ENCODE peak calls at places on chromosomes 13 and 19, in five cellular contexts. J is GM23338; U is cardiac muscle cell; V is brain microvascular endothelial cell; R is CD8-positive, alpha-beta memory T cell. Y is an unnamed sample.

GRCh38 chr19:55491546-55492360 is 3.5 kb downstream of the SSC5D start:
- DNase-seq in U (no peak), J (no peak), R (no peak), V (no peak), Y (no peak)

GRCh38 chr13:32682130-32682529 is 95.9 kb downstream of the PDS5B start:
- DNase-seq in V (no peak), U (no peak), J (no peak), R (no peak), Y (no peak)

GRCh38 chr13:111385182-111385857 is 64.9 kb downstream of the TEX29 start:
- DNase-seq in J (no peak), R (no peak), U (no peak), V (no peak), Y (no peak)

GRCh38 chr13:110683203-110683883 is 22.6 kb downstream of the CARS2 start:
- DNase-seq in U (peak; percentile 28), V (no peak), J (peak; percentile 45), R (no peak), Y (no peak)

GRCh38 chr13:106373989-106374572 is 161.4 kb downstream of the EFNB2 start:
- DNase-seq in V (no peak), J (no peak), U (peak; percentile 84), R (no peak), Y (no peak)

GRCh38 chr19:1098177-1099051 is 3.2 kb upstream of the POLR2E start:
- DNase-seq in V (no peak), J (no peak), R (no peak), U (peak; percentile 44), Y (no peak)

GRCh38 chr13:113321546-113321945 is 24.5 kb downstream of the LAMP1 start:
- DNase-seq in R (no peak), J (no peak), V (no peak), U (no peak), Y (no peak)

GRCh38 chr19:13281567-13282291 is 131.5 kb downstream of the IER2 start:
- DNase-seq in J (peak; percentile 18), U (no peak), R (no peak), V (no peak), Y (no peak)

GRCh38 chr13:63414247-63414646 is 1998.6 kb upstream of the PCDH20 start:
- DNase-seq in U (no peak), R (no peak), V (no peak), J (no peak), Y (no peak)

GRCh38 chr19:3062165-3063105 is at the start of gene TLE5:
- DNase-seq in V (no peak), U (peak; percentile 67), J (peak; percentile 61), R (peak; percentile 85), Y (no peak)

GRCh38 chr19:3061214-3062161 is 807 bp downstream of the TLE5 start:
- DNase-seq in J (no peak), U (peak; percentile 60), R (peak; percentile 89), V (no peak), Y (no peak)

GRCh38 chr19:3058821-3059314 is 3.4 kb downstream of the TLE5 start:
- DNase-seq in R (no peak), U (no peak), V (no peak), J (no peak), Y (no peak)

GRCh38 chr19:3059653-3060052 is 2.6 kb downstream of the TLE5 start:
- DNase-seq in V (no peak), U (no peak), J (no peak), R (no peak), Y (no peak)

GRCh38 chr19:3060852-3061182 is 1.5 kb downstream of the TLE5 start:
- DNase-seq in J (no peak), R (no peak), U (no peak), V (no peak), Y (no peak)
- H3K4me3 ChIP-seq in J (peak overlapping the region; percentile 72), R (peak overlapping the region; percentile 97), U (peak overlapping the region; percentile 61), V (peak overlapping the region; percentile 77), Y (peak overlapping the region; percentile 62)

GRCh38 chr13:90222758-90223157 is 1124.7 kb upstream of the MIR17HG start:
- DNase-seq in U (no peak), R (no peak), V (no peak), J (no peak), Y (no peak)
- H3K27me3 ChIP-seq in U (no peaks in the 10 kb centered on the region), R (no peaks in the 10 kb centered on the region), V (no peaks in the 10 kb centered on the region), J (no peaks in the 10 kb centered on the region), Y (no peaks in the 10 kb centered on the region)

GRCh38 chr19:4597278-4597974 is 37.9 kb upstream of the SEMA6B start:
- DNase-seq in U (no peak), V (no peak), J (no peak), R (no peak), Y (no peak)

GRCh38 chr19:4600082-4600481 is 39.2 kb upstream of the TNFAIP8L1 start:
- DNase-seq in U (no peak), J (no peak), R (no peak), V (no peak), Y (no peak)

GRCh38 chr19:4597975-4598671 is 38.6 kb upstream of the SEMA6B start:
- DNase-seq in V (peak; percentile 19), U (peak; percentile 53), R (no peak), J (peak; percentile 87), Y (no peak)

GRCh38 chr19:4600893-4601292 is 38.4 kb upstream of the TNFAIP8L1 start:
- DNase-seq in U (no peak), V (no peak), R (no peak), J (no peak), Y (no peak)

DNA sequence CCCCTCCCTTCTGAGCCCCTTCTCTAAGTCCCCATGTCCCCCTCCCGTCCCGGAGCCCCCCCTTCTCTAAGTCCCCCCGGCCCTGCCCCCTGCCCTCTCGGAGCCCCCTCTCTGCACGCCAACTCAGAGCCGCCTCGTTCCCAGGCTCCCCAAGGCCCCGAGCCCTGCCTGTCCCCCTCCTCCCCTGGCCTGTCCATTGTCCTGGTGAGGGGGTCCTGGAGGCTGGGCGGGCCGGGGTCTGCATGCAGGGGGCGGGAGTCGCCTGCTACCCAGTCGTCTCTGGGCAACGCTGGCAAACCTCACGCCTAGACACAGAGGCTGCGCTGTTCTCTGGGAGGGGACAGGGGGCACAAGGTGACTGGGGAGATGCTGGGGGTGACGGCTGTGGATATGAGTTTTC is 39.2 kb upstream of the SEMA6B start:
- DNase-seq in J (peak; percentile 44), V (no peak), R (no peak), U (no peak), Y (no peak)
- H3K4me3 ChIP-seq in J (peak overlapping the region; percentile 70), V (no peak overlapping the region), R (no peak overlapping the region), U (peak overlapping the region; percentile 10), Y (peak overlapping the region; percentile 27)

DNA sequence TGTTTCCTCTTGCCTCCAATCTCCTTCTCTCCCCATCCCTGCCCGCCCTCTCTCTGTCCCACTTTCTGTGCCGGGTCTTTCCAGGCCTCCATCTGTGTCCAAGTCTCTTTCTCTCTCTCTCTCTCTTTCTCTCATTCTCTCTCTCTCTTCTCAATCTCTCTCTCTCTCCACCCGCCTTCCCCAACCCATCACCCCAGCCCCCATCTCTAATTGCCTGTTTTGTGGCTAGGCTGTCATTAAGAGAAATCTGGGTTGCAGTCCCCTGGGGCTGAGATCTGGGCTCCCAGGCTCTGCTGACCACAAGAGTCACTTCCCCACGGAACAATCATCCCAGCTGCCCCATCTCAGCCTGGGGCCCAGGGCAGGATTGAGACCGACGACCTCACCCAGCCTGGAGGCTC is 2.5 kb downstream of the COL5A3 start:
- DNase-seq in V (peak; percentile 51), R (no peak), U (peak; percentile 61), J (no peak), Y (no peak)
- H3K27me3 ChIP-seq in V (peaks cover 9% of the 10 kb centered on the region), R (peaks cover 19% of the 10 kb centered on the region), U (peaks cover 49% of the 10 kb centered on the region), J (peaks cover 24% of the 10 kb centered on the region), Y (peaks cover 7% of the 10 kb centered on the region)

GRCh38 chr13:93776936-93777335 is 550.3 kb downstream of the GPC6 start:
- DNase-seq in V (peak; percentile 30), U (peak; percentile 66), R (no peak), J (peak; percentile 26), Y (no peak)

GRCh38 chr13:93777504-93777903 is 550.9 kb downstream of the GPC6 start:
- DNase-seq in U (no peak), J (no peak), R (no peak), V (no peak), Y (no peak)

GRCh38 chr13:93775507-93776108 is 549.0 kb downstream of the GPC6 start:
- DNase-seq in U (peak; percentile 67), R (no peak), V (peak; percentile 50), J (no peak), Y (no peak)

GRCh38 chr13:93771782-93772181 is 545.2 kb downstream of the GPC6 start:
- DNase-seq in U (peak; percentile 60), V (peak; percentile 28), J (no peak), R (no peak), Y (no peak)

GRCh38 chr13:93775027-93775426 is 548.4 kb downstream of the GPC6 start:
- DNase-seq in U (no peak), V (no peak), R (no peak), J (no peak), Y (no peak)
- H3K4me3 ChIP-seq in U (no peak overlapping the region), V (no peak overlapping the region), R (no peak overlapping the region), J (no peak overlapping the region), Y (no peak overlapping the region)

GRCh38 chr13:29737061-29737460 is 113.4 kb downstream of the UBL3 start:
- DNase-seq in J (no peak), R (no peak), U (no peak), V (no peak), Y (no peak)
- H3K27me3 ChIP-seq in J (no peaks in the 10 kb centered on the region), R (peaks cover 9% of the 10 kb centered on the region), U (no peaks in the 10 kb centered on the region), V (peaks cover 2% of the 10 kb centered on the region), Y (no peaks in the 10 kb centered on the region)

GRCh38 chr19:8307965-8308866 is at the start of gene CD320:
- DNase-seq in R (peak; percentile 88), V (peak; percentile 83), U (peak; percentile 91), J (peak; percentile 94), Y (peak; percentile 70)
- H3K4me3 ChIP-seq in R (peak within 1 kb of the TSS; percentile 88), V (peak within 1 kb of the TSS; percentile 65), U (peak within 1 kb of the TSS; percentile 47), J (peak within 1 kb of the TSS; percentile 91), Y (peak within 1 kb of the TSS; percentile 66)

DNA sequence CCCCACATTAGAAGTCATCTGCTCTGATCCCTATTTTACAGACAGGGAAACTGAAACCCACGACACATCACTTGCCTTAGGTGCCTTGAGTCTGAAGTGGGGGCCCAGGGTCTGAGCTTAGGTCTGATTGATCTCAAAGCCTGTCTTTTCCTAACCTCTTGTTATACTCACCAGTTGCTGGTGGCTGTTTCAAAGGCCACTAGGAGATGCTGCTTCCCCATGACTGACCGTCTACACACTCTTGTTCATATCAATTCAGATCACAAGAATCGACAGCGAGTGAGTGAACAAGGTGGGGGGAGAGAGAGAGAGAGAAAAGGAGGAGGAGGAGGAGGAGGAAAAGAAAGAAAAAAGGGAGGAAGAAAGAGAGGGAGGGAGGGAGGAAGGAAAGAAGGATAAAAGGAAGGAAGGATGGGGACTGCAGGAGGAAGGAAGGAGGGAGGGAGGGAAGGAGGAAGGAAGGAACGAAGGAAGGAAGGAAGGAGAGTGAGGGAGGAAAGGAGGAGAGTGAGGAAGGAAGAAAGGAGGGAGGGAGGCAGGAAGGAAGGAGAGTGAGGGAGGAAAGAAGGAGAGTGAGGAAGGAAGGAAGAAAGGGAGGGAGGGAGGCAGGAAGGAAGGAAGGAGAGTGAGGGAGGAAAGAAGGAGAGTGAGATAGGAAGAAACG is 3.3 kb downstream of the OR10H1 start:
- DNase-seq in R (peak; percentile 61), V (no peak), U (no peak), J (no peak), Y (no peak)
- H3K27me3 ChIP-seq in R (no peaks in the 10 kb centered on the region), V (no peaks in the 10 kb centered on the region), U (no peaks in the 10 kb centered on the region), J (no peaks in the 10 kb centered on the region), Y (no peaks in the 10 kb centered on the region)